ENCODE peak calls at places on chromosomes 5 and 9, in nine cellular contexts. H is Panc1, T is lung, C is dorsolateral prefrontal cortex, M is type B pancreatic cell, Y is fibroblast of lung, F is GM13977, D is BE2C, K is lower leg skin. W is an unnamed sample.

GRCh38 chr9:116269250-116269649 is 115.7 kb downstream of the PAPPA start:
- DNase-seq in H (no peak), T (no peak), C (no peak), M (no peak), Y (peak), F (no peak), D (no peak), K (no peak), W (no peak)

GRCh38 chr5:145531038-145531734 is 304.0 kb downstream of the PRELID2 start:
- DNase-seq in H (no peak), T (no peak), C (no peak), M (no peak), Y (peak), F (no peak), D (no peak), K (peak), W (no peak)

GRCh38 chr9:13054381-13054780 is 225.1 kb downstream of the MPDZ start:
- DNase-seq in H (no peak), T (no peak), C (no peak), M (no peak), Y (no peak), F (no peak), D (no peak), K (no peak), W (no peak)

GRCh38 chr9:34254141-34254913 is 74.7 kb downstream of the KIF24 start:
- DNase-seq in H (peak), T (no peak), C (no peak), M (no peak), Y (peak), F (no peak), D (peak), K (no peak), W (no peak)

GRCh38 chr5:31635446-31635845 is 3.5 kb upstream of the PDZD2 start:
- DNase-seq in H (no peak), T (no peak), C (no peak), M (no peak), Y (no peak), F (no peak), D (no peak), K (no peak), W (no peak)

GRCh38 chr5:173745123-173745522 is 128.7 kb upstream of the BOD1 start:
- DNase-seq in H (no peak), T (no peak), C (no peak), M (no peak), Y (no peak), F (peak), D (peak), K (no peak), W (peak)

GRCh38 chr9:130196643-130197042 is 24.4 kb downstream of the NCS1 start:
- DNase-seq in H (no peak), T (no peak), C (no peak), M (no peak), Y (no peak), F (no peak), D (peak), K (no peak), W (no peak)

GRCh38 chr9:114850871-114851270 is 45.0 kb upstream of the TNFSF15 start:
- DNase-seq in H (no peak), T (no peak), C (no peak), M (no peak), Y (peak), F (no peak), D (no peak), K (no peak), W (no peak)

GRCh38 chr9:108245901-108246300 is 609.9 kb downstream of the ACTL7B start:
- DNase-seq in H (no peak), T (no peak), C (no peak), M (no peak), Y (no peak), F (no peak), D (no peak), K (no peak), W (no peak)

GRCh38 chr5:109387408-109387974 is 22.3 kb downstream of the PJA2 start:
- DNase-seq in H (no peak), T (no peak), C (no peak), M (no peak), Y (no peak), F (no peak), D (no peak), K (no peak), W (no peak)
- TF ChIP-seq CTCF in H (no peak), T (no peak), C (no peak), M (no peak), Y (no peak), F (no peak), D (no peak), K (no peak), W (no peak)

DNA sequence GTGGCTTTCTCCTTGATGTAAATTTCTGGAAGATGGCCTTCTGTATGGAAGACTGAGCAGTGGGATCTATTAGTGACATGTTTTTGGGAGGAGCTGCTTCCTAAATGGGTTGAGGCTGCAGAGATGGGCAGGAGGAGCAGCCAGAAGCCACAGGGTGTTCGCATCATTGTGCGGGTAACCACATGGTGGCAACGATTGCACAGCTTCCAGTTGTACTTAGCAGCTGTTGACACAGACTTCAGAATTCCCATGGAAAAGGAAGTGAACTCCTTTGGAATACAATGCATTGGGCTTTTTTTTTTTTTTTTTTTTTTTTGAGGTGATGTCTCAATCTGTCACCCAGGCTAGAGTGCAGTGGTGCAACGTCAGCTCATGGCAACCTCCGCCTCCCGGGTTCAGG is 297.3 kb downstream of the NR3C1 start:
- DNase-seq in H (peak), T (no peak), C (peak), M (no peak), Y (peak), F (no peak), D (peak), K (no peak), W (no peak)
- TF ChIP-seq CTCF in H (peak), T (no peak), C (peak), M (peak), Y (peak), F (no peak), D (peak), K (no peak), W (no peak)

DNA sequence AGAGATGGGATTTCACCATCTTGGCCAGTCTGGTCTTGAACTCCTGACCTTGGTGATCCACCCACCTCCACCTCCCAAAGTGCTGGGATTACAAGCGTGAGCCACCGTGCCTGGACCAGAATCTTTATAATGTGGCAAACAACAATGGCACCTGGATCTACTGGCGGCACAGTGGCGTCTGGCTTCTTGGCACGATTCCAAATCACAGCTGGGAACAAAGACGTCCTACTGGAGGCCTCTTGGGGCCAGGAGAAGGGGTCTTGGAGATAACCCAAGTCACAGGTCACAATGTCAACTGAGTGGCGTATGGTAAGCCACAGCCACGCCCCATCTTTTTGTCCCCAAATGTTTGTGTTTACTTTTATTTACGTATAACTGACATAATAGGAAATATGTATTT is 77.8 kb upstream of the RAPGEF1 start:
- DNase-seq in H (no peak), T (no peak), C (no peak), M (no peak), Y (no peak), F (no peak), D (peak), K (no peak), W (no peak)
- TF ChIP-seq CTCF in H (no peak), T (no peak), C (no peak), M (no peak), Y (no peak), F (no peak), D (no peak), K (no peak), W (no peak)

GRCh38 chr9:22052376-22052945 is 43.4 kb upstream of the CDKN2B start:
- DNase-seq in H (no peak), T (no peak), C (peak), M (no peak), Y (peak), F (peak), D (no peak), K (no peak), W (no peak)

GRCh38 chr9:22054076-22054475 is 45.0 kb upstream of the CDKN2B start:
- DNase-seq in H (no peak), T (no peak), C (no peak), M (no peak), Y (no peak), F (no peak), D (no peak), K (no peak), W (no peak)

GRCh38 chr9:22054529-22054928 is 45.4 kb upstream of the CDKN2B start:
- DNase-seq in H (no peak), T (no peak), C (no peak), M (no peak), Y (no peak), F (no peak), D (no peak), K (no peak), W (no peak)

GRCh38 chr9:22055090-22055489 is 46.0 kb upstream of the CDKN2B start:
- DNase-seq in H (no peak), T (no peak), C (no peak), M (no peak), Y (no peak), F (no peak), D (no peak), K (no peak), W (no peak)

DNA sequence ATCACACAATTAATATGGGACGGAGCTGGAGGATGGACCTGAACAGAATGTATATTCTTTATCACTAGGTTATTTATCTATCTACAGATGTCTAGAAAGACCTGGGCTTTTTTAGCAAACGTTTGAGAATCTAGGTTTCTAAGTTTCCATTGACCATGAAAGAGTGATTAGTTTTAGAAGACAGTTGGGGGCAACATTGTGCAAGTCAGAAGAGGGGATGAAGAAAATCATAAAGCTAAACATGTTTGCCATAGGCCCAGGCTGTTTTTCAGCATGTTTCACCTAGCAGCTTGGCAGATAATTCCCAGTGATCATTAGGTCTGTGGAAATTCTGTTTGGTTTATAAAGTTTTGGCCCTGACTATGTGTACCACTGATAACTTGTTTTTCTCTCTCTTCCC is 44.1 kb upstream of the CDKN2B start:
- DNase-seq in H (no peak), T (no peak), C (no peak), M (no peak), Y (no peak), F (no peak), D (no peak), K (no peak), W (no peak)
- TF ChIP-seq CTCF in H (no peak), T (no peak), C (no peak), M (no peak), Y (no peak), F (no peak), D (no peak), K (no peak), W (no peak)

DNA sequence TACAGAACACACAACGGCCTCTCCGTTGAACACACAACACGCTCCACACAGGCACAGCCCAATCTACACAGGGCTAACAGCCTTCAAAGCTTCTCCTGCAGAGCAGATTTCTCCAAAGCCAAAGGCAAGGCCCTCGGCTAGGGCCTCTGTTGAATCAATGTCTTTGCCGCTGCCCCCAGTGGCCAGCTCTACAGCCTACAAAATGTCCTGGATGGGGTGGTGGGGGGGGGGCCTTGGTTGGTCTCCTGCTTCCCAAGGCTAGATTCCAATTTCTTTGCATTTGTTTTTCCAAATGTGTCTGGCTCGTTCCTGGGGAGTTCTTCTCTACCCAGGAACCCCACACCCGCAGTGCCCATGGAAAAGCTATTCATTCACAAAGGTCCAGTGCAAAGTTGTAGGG is 167.2 kb downstream of the PAX5 start:
- DNase-seq in H (no peak), T (no peak), C (no peak), M (no peak), Y (no peak), F (no peak), D (no peak), K (no peak), W (no peak)
- TF ChIP-seq CTCF in H (no peak), T (no peak), C (no peak), M (peak), Y (no peak), F (no peak), D (peak), K (no peak), W (no peak)

GRCh38 chr9:132001550-132001949 is 78.1 kb downstream of the MED27 start:
- DNase-seq in H (no peak), T (no peak), C (no peak), M (no peak), Y (peak), F (no peak), D (no peak), K (no peak), W (no peak)

GRCh38 chr9:131997076-131997475 is 82.6 kb downstream of the MED27 start:
- DNase-seq in H (no peak), T (no peak), C (no peak), M (no peak), Y (no peak), F (no peak), D (peak), K (no peak), W (no peak)

GRCh38 chr9:132000659-132001058 is 79.0 kb downstream of the MED27 start:
- DNase-seq in H (no peak), T (no peak), C (no peak), M (no peak), Y (no peak), F (no peak), D (no peak), K (no peak), W (no peak)

GRCh38 chr9:131997779-131998178 is 81.9 kb downstream of the MED27 start:
- DNase-seq in H (no peak), T (no peak), C (peak), M (no peak), Y (peak), F (no peak), D (peak), K (no peak), W (no peak)

DNA sequence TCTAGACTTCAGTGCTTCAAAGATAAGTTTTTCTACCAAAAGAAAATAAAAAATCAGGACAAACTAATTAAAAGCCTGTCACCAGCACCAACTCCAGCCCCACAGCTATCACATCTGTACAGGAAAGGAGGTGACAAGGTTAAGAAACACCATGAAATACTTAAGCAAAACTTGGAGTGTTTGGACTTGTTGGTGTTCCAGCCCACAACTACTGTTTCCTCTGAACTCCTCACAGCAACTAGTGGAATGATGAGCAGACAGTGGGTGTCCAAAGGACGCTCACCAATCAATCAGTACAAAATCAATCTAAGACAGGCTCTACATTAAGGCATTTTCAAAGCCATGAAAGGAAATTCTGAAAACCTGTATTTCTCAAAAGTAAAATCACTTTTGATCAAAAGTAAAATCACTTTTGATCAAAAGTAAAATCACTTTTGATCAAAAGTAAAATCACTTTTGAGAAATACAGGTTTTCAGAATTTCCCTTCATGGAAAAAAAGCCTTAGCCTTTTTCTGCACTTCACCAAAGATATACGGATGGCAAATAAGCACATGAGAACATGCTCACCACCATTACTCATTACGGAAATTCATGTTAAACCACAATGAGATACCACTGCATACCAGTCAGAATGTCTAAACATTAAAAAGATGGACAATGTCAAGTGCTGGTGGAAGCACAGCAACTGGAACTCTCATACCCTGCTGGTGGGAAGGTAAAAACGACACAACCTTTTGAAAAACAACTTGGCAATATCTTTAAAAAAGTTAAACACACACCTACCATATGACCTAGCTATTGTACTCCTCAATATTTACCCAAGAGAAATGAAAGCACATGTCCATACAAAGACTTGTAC is 79.7 kb downstream of the MED27 start:
- DNase-seq in H (no peak), T (no peak), C (no peak), M (no peak), Y (peak), F (no peak), D (no peak), K (no peak), W (no peak)
- TF ChIP-seq CTCF in H (no peak), T (no peak), C (no peak), M (no peak), Y (no peak), F (no peak), D (no peak), K (no peak), W (no peak)

DNA sequence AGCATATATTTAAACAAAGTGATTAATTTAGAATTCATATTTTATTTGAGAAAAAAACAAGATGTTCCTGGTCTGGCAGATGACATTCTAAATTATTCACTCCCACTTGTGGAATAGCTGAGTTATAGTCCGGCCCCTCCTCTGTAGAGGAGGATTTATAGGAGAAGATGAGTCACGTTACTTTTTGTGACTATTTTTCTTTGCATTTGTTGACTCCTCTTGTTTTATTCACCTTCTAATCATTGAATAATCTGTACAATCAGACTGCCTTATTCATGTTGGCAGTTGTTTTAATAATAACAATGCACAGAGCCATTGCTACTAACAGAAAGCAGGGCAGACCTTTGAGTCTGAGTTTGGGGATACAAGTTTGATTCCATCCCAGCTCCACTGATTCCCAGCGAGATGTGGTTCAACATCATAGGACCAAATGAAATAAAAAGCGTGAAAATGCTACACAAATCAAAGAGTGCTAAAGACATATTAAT is 23.2 kb downstream of the DOCK8 start:
- DNase-seq in H (no peak), T (no peak), C (no peak), M (no peak), Y (no peak), F (no peak), D (no peak), K (no peak), W (no peak)
- TF ChIP-seq CTCF in H (no peak), T (no peak), C (no peak), M (no peak), Y (no peak), F (no peak), D (no peak), K (no peak), W (no peak)

GRCh38 chr5:146947181-146947941 is 68.8 kb upstream of the PPP2R2B start:
- DNase-seq in H (no peak), T (no peak), C (no peak), M (no peak), Y (no peak), F (no peak), D (peak), K (no peak), W (no peak)
- TF ChIP-seq CTCF in H (peak), T (no peak), C (peak), M (peak), Y (peak), F (peak), D (peak), K (no peak), W (no peak)

W was measured in activated B cell treated with CpG ODN at 0.5 μM for 24 hours.